ENCODE peak calls at places on chromosome 21, in nine cellular contexts. J is ovary, Y is prostate gland, K is H1, D is right lobe of liver, A is upper lobe of left lung, I is adrenal gland, V is HCT116, G is IMR-90. C is an unnamed sample.
A peak's percentile ranks its signal among the peaks of the same experiment; 100 is the strongest.

GRCh38 chr21:35382696-35383095 is 333.6 kb upstream of the RUNX1 start:
- DNase-seq in J (no peak), Y (no peak), K (no peak), D (no peak), A (no peak), I (no peak), V (no peak), G (no peak), C (no peak)

GRCh38 chr21:25639922-25640670 is 1.0 kb downstream of the JAM2 start:
- DNase-seq in J (peak; percentile 41), Y (peak; percentile 5), K (peak; percentile 65), D (no peak), A (peak; percentile 75), I (peak; percentile 36), V (no peak), G (no peak), C (no peak)

GRCh38 chr21:15023782-15024181 is 41.0 kb downstream of the NRIP1 start:
- DNase-seq in J (no peak), Y (no peak), K (no peak), D (no peak), A (no peak), I (no peak), V (no peak), G (peak; percentile 70), C (no peak)

GRCh38 chr21:40793057-40793456 is 53.9 kb downstream of the DSCAM start:
- DNase-seq in J (no peak), Y (no peak), K (no peak), D (peak; percentile 62), A (no peak), I (no peak), V (no peak), G (peak; percentile 10), C (no peak)

GRCh38 chr21:28598214-28598613 is 394.5 kb downstream of the LTN1 start:
- DNase-seq in J (no peak), Y (no peak), K (no peak), D (no peak), A (no peak), I (no peak), V (no peak), G (no peak), C (no peak)

GRCh38 chr21:40516336-40516735 is 330.6 kb downstream of the DSCAM start:
- DNase-seq in J (no peak), Y (no peak), K (peak; percentile 48), D (no peak), A (no peak), I (peak; percentile 29), V (no peak), G (no peak), C (no peak)

GRCh38 chr21:14923468-14923867 is 141.3 kb downstream of the NRIP1 start:
- DNase-seq in J (no peak), Y (no peak), K (no peak), D (no peak), A (no peak), I (no peak), V (no peak), G (peak; percentile 63), C (no peak)

GRCh38 chr21:17925000-17925610 is 105.9 kb upstream of the C21orf91 start:
- DNase-seq in J (peak; percentile 52), Y (peak; percentile 55), K (peak; percentile 66), D (no peak), A (no peak), I (peak; percentile 47), V (peak; percentile 59), G (peak; percentile 54), C (peak; percentile 85)

GRCh38 chr21:26120833-26121232 is 49.7 kb downstream of the APP start:
- DNase-seq in J (no peak), Y (no peak), K (no peak), D (no peak), A (no peak), I (no peak), V (no peak), G (no peak), C (no peak)

GRCh38 chr21:38853421-38853919 is 47.7 kb downstream of the ETS2 start:
- DNase-seq in J (no peak), Y (peak; percentile 46), K (peak; percentile 37), D (peak; percentile 79), A (no peak), I (no peak), V (peak; percentile 64), G (peak; percentile 96), C (peak; percentile 41)

GRCh38 chr21:30336596-30336995 is 898 bp downstream of the KRTAP27-1 start:
- DNase-seq in J (no peak), Y (no peak), K (no peak), D (no peak), A (no peak), I (no peak), V (no peak), G (no peak), C (no peak)

GRCh38 chr21:33257404-33257803 is 8.8 kb upstream of the IL10RB start:
- DNase-seq in J (no peak), Y (no peak), K (no peak), D (no peak), A (no peak), I (no peak), V (no peak), G (no peak), C (no peak)

GRCh38 chr21:33255404-33255803 is 10.8 kb upstream of the IL10RB start:
- DNase-seq in J (no peak), Y (no peak), K (no peak), D (no peak), A (no peak), I (no peak), V (no peak), G (no peak), C (no peak)

GRCh38 chr21:33254766-33255165 is 11.4 kb upstream of the IL10RB start:
- DNase-seq in J (no peak), Y (no peak), K (no peak), D (no peak), A (no peak), I (no peak), V (no peak), G (no peak), C (no peak)

GRCh38 chr21:33258475-33258874 is 7.7 kb upstream of the IL10RB start:
- DNase-seq in J (no peak), Y (no peak), K (no peak), D (no peak), A (no peak), I (no peak), V (no peak), G (no peak), C (no peak)

GRCh38 chr21:33256019-33256418 is 10.1 kb upstream of the IL10RB start:
- DNase-seq in J (no peak), Y (no peak), K (no peak), D (no peak), A (no peak), I (no peak), V (no peak), G (no peak), C (no peak)
- TF ChIP-seq CTCF in J (no peak), Y (no peak), K (no peak), D (no peak), A (no peak), I (no peak), V (no peak), G (no peak), C (no peak)

DNA sequence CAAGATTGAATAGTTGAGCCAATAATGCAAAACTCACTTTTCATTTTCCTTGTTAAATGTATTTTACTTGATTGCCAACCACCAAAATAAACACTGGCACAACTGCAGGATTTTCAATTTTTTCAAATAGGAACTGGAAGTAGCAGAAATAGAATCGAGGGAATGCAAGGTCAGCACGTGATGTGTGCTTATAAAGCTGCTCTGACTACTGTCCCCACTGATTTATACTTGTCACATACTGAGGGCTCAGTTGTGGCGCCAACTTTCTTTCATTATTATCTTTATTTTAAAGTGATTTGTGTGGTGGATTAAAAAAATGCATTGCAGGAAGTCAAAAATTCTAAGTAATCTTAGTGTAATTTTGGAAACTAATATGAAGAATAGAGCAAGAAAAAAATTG is 404.2 kb upstream of the ADAMTS5 start:
- DNase-seq in J (no peak), Y (no peak), K (no peak), D (no peak), A (no peak), I (peak; percentile 40), V (no peak), G (no peak), C (no peak)
- H3K4me3 ChIP-seq in J (no peak overlapping the region), Y (no peak overlapping the region), K (no peak overlapping the region), D (no peak overlapping the region), A (no peak overlapping the region), I (no peak overlapping the region), V (no peak overlapping the region), G (no peak overlapping the region), C (no peak overlapping the region)

GRCh38 chr21:37208056-37208705 is 59.0 kb downstream of the VPS26C start:
- DNase-seq in J (no peak), Y (peak; percentile 51), K (no peak), D (peak; percentile 77), A (peak; percentile 89), I (peak; percentile 58), V (no peak), G (no peak), C (peak; percentile 91)

GRCh38 chr21:37206531-37206930 is 60.6 kb downstream of the VPS26C start:
- DNase-seq in J (no peak), Y (no peak), K (no peak), D (no peak), A (no peak), I (no peak), V (no peak), G (no peak), C (no peak)

GRCh38 chr21:37210017-37210593 is 57.0 kb downstream of the VPS26C start:
- DNase-seq in J (no peak), Y (no peak), K (no peak), D (no peak), A (no peak), I (no peak), V (no peak), G (no peak), C (no peak)

GRCh38 chr21:37208741-37209225 is 58.4 kb downstream of the VPS26C start:
- DNase-seq in J (no peak), Y (no peak), K (no peak), D (no peak), A (no peak), I (no peak), V (no peak), G (no peak), C (no peak)

GRCh38 chr21:37207441-37208009 is 59.6 kb downstream of the VPS26C start:
- DNase-seq in J (no peak), Y (peak; percentile 19), K (no peak), D (no peak), A (no peak), I (no peak), V (peak; percentile 59), G (no peak), C (no peak)
- TF ChIP-seq POLR2A in J (no peak), Y (no peak), K (no peak), D (no peak), A (no peak), I (no peak), V (no peak), G (no peak), C (no peak)

DNA sequence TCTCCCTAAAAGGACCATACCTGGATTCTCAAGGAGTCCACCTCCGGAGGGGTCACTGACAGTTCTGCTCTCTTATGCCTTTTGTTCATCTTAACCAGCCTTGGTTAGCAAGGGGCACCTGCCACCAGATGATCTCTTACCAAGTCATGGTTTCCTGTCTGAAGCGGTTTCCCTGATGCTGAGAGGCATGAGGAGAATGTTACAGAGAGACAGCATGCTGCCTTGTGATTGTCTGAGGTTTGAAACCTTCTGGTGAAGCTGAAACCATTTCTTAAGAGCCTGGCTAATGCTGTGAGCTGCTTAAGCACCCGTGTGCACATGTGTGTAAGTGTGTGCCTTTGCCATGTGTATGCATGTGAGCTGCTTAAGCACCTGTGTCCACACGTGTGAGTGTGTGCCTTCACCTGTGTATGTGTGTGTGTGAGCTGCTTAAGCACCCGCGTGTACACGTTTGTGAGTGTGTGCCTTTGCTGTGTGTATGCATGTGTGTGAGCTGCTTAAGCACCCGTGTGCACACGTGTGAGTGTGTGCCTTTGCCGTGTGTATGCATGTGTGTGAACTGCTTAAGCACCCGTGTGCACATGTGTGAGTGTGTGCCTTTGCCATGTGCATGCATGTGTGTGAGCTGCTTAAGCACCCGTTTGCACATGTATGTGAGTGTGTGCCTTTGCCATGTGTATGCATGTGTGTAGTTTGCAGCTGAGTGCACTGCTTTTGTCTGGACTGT is 136.3 kb upstream of the COL6A1 start:
- DNase-seq in J (no peak), Y (no peak), K (no peak), D (no peak), A (no peak), I (no peak), V (no peak), G (no peak), C (no peak)
- TF ChIP-seq CTCF in J (no peak), Y (no peak), K (no peak), D (no peak), A (no peak), I (no peak), V (no peak), G (no peak), C (no peak)

C was measured in lower leg skin.